ENCODE peak calls at places on chromosomes 16 and 17, in four cellular contexts. L, V, U and S are unnamed samples.

GRCh38 chr16:57509231-57509923 is 23.1 kb upstream of the DOK4 start:
- DNase-seq in U (no peak), V (no peak), L (no peak), S (no peak)

GRCh38 chr17:69735285-69735684 is 320.8 kb downstream of the MAP2K6 start:
- DNase-seq in U (no peak), V (no peak), L (no peak), S (no peak)

GRCh38 chr16:69105501-69106361 is at the start of gene HAS3:
- DNase-seq in U (peak; percentile 75), L (peak; percentile 44), V (peak; percentile 70), S (peak; percentile 52)

GRCh38 chr17:48804936-48805411 is 12.1 kb downstream of the TTLL6 start:
- DNase-seq in U (peak; percentile 88), V (peak; percentile 75), L (peak; percentile 38), S (peak; percentile 27)

GRCh38 chr16:83899978-83900377 is 1.1 kb downstream of the MLYCD start:
- DNase-seq in L (no peak), U (no peak), V (no peak), S (no peak)

GRCh38 chr16:66899310-66899944 is 19.1 kb downstream of the PDP2 start:
- DNase-seq in V (no peak), L (no peak), U (no peak), S (no peak)

GRCh38 chr16:66168777-66169176 is 197.7 kb upstream of the CDH5 start:
- DNase-seq in L (no peak), U (no peak), V (no peak), S (no peak)

GRCh38 chr17:46264456-46265198 is 30.3 kb upstream of the LRRC37A start:
- DNase-seq in L (peak; percentile 81), U (peak; percentile 97), V (no peak), S (no peak)

GRCh38 chr17:72358465-72358864 is 237.6 kb downstream of the SOX9 start:
- DNase-seq in U (peak; percentile 96), L (peak; percentile 45), V (no peak), S (no peak)

GRCh38 chr16:14600164-14600563 is 29.9 kb downstream of the PARN start:
- DNase-seq in U (peak; percentile 47), V (no peak), L (peak; percentile 39), S (no peak)

GRCh38 chr16:73610605-73611177 is 562.8 kb upstream of the ZFHX3 start:
- DNase-seq in L (no peak), V (no peak), U (no peak), S (no peak)

GRCh38 chr17:13420294-13421277 is 181.1 kb downstream of the HS3ST3A1 start:
- DNase-seq in L (peak; percentile 41), U (peak; percentile 93), V (no peak), S (no peak)

GRCh38 chr17:31252741-31253140 is 44.3 kb downstream of the OMG start:
- DNase-seq in U (no peak), L (no peak), V (no peak), S (no peak)

GRCh38 chr16:49333268-49333597 is 40.4 kb upstream of the C16orf78 start:
- DNase-seq in U (no peak), L (no peak), V (no peak), S (no peak)

GRCh38 chr17:69188796-69189195 is 39.8 kb downstream of the ABCA10 start:
- DNase-seq in V (no peak), U (no peak), L (no peak), S (no peak)

GRCh38 chr17:71764507-71764906 is 356.3 kb upstream of the SOX9 start:
- DNase-seq in L (peak; percentile 15), V (peak; percentile 15), U (peak; percentile 53), S (no peak)

GRCh38 chr17:45225964-45226530 is 4.4 kb downstream of the FMNL1 start:
- DNase-seq in U (no peak), V (no peak), L (no peak), S (no peak)

DNA sequence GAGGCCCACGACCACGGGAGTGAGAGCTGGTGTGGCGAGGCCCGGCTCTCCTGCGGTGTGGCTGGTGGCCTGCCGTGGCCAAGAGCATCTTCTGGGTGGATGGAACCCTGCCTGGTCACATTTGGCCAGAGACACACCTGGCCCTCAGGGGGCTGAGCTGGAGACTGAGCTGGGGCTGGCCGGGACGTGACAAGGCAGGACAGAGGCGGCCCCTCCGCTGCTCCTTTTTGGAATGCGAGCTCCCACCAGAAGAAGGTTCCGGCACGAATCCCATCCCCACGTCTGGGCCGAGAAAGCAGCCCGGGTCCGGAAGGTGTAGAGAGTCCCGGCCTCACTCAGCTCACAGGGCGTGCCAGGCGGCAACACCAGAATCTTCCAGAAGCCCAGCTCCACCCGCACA is 26.0 kb upstream of the CHMP6 start:
- DNase-seq in V (no peak), U (no peak), L (no peak), S (no peak)
- H3K27ac ChIP-seq in V (no peak overlapping the region), U (no peak overlapping the region), L (no peak overlapping the region), S (no peak overlapping the region)

GRCh38 chr17:42852351-42852750 is 1.4 kb downstream of the AOC3 start:
- DNase-seq in V (no peak), U (no peak), L (no peak), S (no peak)
- H3K27ac ChIP-seq in V (no peak overlapping the region), U (no peak overlapping the region), L (no peak overlapping the region), S (peak overlapping the region; percentile 50)

DNA sequence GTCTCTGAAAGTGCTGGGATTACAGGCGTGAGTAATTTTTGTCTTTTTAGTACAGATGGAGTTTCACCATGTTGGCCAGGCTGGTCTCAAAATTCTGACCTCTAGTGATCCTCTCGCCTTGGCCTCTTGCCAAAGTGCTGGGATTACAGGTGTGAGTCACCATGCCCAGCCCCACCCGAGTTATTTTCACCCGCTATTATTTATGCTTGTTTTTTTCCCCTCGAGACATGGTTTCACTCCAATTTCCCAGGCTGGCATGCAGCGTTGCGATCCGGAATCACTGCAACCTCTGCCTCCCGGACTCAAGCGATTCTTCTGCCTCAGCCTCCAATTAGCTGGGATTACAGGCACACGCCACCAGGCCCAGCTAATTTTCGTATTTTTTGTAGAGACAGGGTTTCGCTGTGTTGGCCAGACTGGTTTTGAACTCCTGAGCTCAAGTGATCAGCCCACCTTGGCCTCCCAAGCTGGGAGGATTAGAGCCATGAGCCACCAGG is 9.2 kb downstream of the RPL23 start:
- DNase-seq in V (no peak), U (no peak), L (no peak), S (no peak)
- H3K27ac ChIP-seq in V (no peak overlapping the region), U (no peak overlapping the region), L (no peak overlapping the region), S (no peak overlapping the region)

GRCh38 chr17:75584358-75585175 is 3.0 kb upstream of the MYO15B start:
- DNase-seq in V (no peak), L (no peak), U (no peak), S (no peak)
- H3K27ac ChIP-seq in V (no peak overlapping the region), L (no peak overlapping the region), U (no peak overlapping the region), S (no peak overlapping the region)

DNA sequence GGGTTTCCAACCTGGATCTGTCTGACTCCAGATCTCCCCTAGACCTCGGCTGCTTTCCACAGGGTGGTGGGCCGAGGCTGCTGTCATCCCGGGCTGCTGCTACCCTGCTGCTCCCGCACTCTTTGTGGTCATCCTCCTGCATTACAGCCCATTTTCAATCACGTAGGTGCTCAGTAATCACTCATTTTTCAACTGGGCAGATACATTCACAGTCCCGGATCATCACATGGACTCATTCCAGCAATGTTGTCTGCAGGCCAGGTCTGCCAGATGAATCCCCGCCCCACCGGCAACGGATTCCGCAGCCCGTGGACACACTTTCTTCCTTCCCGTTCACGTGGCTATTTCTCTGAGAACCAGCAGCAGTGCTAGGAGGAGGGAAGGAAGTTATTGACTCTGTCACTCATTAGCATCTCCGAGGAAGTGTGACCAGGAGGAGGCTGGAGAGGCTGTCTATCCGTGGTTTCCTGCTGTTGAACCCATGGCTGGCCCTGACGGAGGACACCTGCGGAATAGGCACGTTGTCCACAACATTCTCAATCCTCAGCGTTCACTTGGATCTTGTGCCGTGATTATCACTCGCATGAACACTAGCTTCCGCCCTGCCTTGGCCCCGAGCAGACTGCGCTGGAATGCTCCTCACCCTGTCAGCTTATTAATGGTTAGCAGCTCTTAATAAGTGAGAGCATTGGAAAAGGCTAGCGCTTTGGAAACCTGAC is 14.7 kb upstream of the ZCCHC14 start:
- DNase-seq in L (no peak), V (no peak), U (no peak), S (no peak)
- H3K27ac ChIP-seq in L (no peak overlapping the region), V (no peak overlapping the region), U (no peak overlapping the region), S (no peak overlapping the region)

GRCh38 chr16:87058728-87059250 is 258.4 kb downstream of the C16orf95 start:
- DNase-seq in V (no peak), U (no peak), L (no peak), S (no peak)

GRCh38 chr16:87061521-87061920 is 255.7 kb downstream of the C16orf95 start:
- DNase-seq in L (no peak), V (no peak), U (peak; percentile 5), S (no peak)

GRCh38 chr16:87062569-87063442 is 254.4 kb downstream of the C16orf95 start:
- DNase-seq in L (peak; percentile 63), U (peak; percentile 73), V (peak; percentile 75), S (peak; percentile 19)

GRCh38 chr16:87057951-87058560 is 259.1 kb downstream of the C16orf95 start:
- DNase-seq in U (no peak), V (no peak), L (no peak), S (no peak)

GRCh38 chr16:87060026-87060986 is 256.9 kb downstream of the C16orf95 start:
- DNase-seq in L (peak; percentile 53), V (no peak), U (no peak), S (no peak)
- H3K27ac ChIP-seq in L (no peak overlapping the region), V (no peak overlapping the region), U (no peak overlapping the region), S (no peak overlapping the region)